ENCODE peak calls at places on chromosomes 3 and 15, in four cellular contexts. One of them, this sample, is unnamed.

GRCh38 chr3:52784931-52785590 is 7.7 kb downstream of the ITIH1 start:
- DNase-seq in breast epithelium: no peak
- DNase-seq in KBM-7: no peak
- DNase-seq in GM23248: no peak
- DNase-seq in this sample: no peak

GRCh38 chr3:58260261-58260731 is 22.7 kb downstream of the ABHD6 start:
- DNase-seq in breast epithelium: no peak
- DNase-seq in KBM-7: peak
- DNase-seq in GM23248: peak
- DNase-seq in this sample: no peak

GRCh38 chr15:92886229-92886628 is 13.9 kb upstream of the CHD2 start:
- DNase-seq in breast epithelium: no peak
- DNase-seq in KBM-7: no peak
- DNase-seq in GM23248: peak
- DNase-seq in this sample: peak

GRCh38 chr3:123799544-123800351 is 84.4 kb downstream of the MYLK start:
- DNase-seq in breast epithelium: no peak
- DNase-seq in KBM-7: no peak
- DNase-seq in GM23248: peak
- DNase-seq in this sample: no peak

GRCh38 chr15:50854594-50855490 is 53.6 kb upstream of the AP4E1 start:
- DNase-seq in breast epithelium: peak
- DNase-seq in KBM-7: no peak
- DNase-seq in GM23248: peak
- DNase-seq in this sample: peak

GRCh38 chr15:52527898-52528464 is 699 bp downstream of the MYO5A start:
- DNase-seq in breast epithelium: no peak
- DNase-seq in KBM-7: no peak
- DNase-seq in GM23248: peak
- DNase-seq in this sample: peak

GRCh38 chr3:141529256-141530132 is 42.7 kb downstream of the RASA2 start:
- DNase-seq in breast epithelium: no peak
- DNase-seq in KBM-7: no peak
- DNase-seq in GM23248: peak
- DNase-seq in this sample: no peak

GRCh38 chr3:123075359-123075758 is 8.5 kb downstream of the PDIA5 start:
- DNase-seq in breast epithelium: no peak
- DNase-seq in KBM-7: no peak
- DNase-seq in GM23248: peak
- DNase-seq in this sample: no peak

GRCh38 chr15:64046347-64047153 is at the start of gene DAPK2:
- DNase-seq in breast epithelium: peak
- DNase-seq in KBM-7: peak
- DNase-seq in GM23248: peak
- DNase-seq in this sample: peak

GRCh38 chr15:78457101-78457500 is 19.1 kb downstream of the IREB2 start:
- DNase-seq in breast epithelium: no peak
- DNase-seq in KBM-7: no peak
- DNase-seq in GM23248: peak
- DNase-seq in this sample: no peak

GRCh38 chr15:63035977-63036376 is 6.6 kb upstream of the TPM1 start:
- DNase-seq in breast epithelium: no peak
- DNase-seq in KBM-7: no peak
- DNase-seq in GM23248: no peak
- DNase-seq in this sample: no peak